ENCODE peak calls at places on chromosome 2, in ten cellular contexts. I is iris pigment epithelial cell; F is foreskin fibroblast; M is Right ventricle myocardium superior; J is Daoy; V is NCI-H226; Q is stimulated activated CD8-positive, alpha-beta memory T cell treated with anti-CD3 and anti-CD28 coated beads, Interleukin-4, amount 100 ng/mL, for 4 hours; N is putamen; Y is NCI-H2081; B is osteocyte. T is an unnamed sample.

GRCh38 chr2:148876589-148877402 is 1.8 kb downstream of the KIF5C start:
- DNase-seq in J (no peak), M (peak; percentile 47), V (no peak), Y (peak; percentile 93), N (peak; percentile 81), F (peak; percentile 9), Q (no peak), B (no peak), I (no peak), T (no peak)

GRCh38 chr2:64751286-64752260 is 97.9 kb upstream of the SERTAD2 start:
- DNase-seq in I (peak; percentile 49), M (peak; percentile 100), V (peak; percentile 55), B (peak; percentile 100), J (no peak), N (peak; percentile 77), Y (peak; percentile 100), F (peak; percentile 65), Q (no peak), T (peak; percentile 100)

GRCh38 chr2:187117483-187117882 is 268.5 kb upstream of the ZSWIM2 start:
- DNase-seq in I (no peak), Q (no peak), Y (no peak), N (no peak), V (no peak), B (no peak), F (peak; percentile 1), J (no peak), M (no peak), T (no peak)

GRCh38 chr2:30293303-30293912 is 62.1 kb downstream of the LBH start:
- DNase-seq in V (peak; percentile 99), I (peak; percentile 71), B (no peak), J (peak; percentile 99), N (no peak), Q (no peak), F (peak; percentile 50), Y (no peak), M (no peak), T (no peak)

GRCh38 chr2:232541195-232541960 is 1.9 kb downstream of the CHRNG start:
- DNase-seq in V (no peak), J (no peak), Y (no peak), N (no peak), Q (no peak), B (no peak), I (no peak), M (peak; percentile 32), F (no peak), T (no peak)

GRCh38 chr2:238228700-238229099 is 11.1 kb downstream of the HES6 start:
- DNase-seq in V (no peak), Y (no peak), N (no peak), Q (no peak), B (no peak), F (no peak), J (no peak), M (no peak), I (no peak), T (no peak)

GRCh38 chr2:59932341-59932740 is 621.1 kb downstream of the BCL11A start:
- DNase-seq in J (no peak), B (no peak), N (no peak), Q (no peak), M (no peak), V (no peak), Y (peak; percentile 27), I (no peak), F (no peak), T (no peak)

GRCh38 chr2:96470636-96471035 is 34.5 kb downstream of the NEURL3 start:
- DNase-seq in M (peak; percentile 69), J (peak; percentile 37), N (peak; percentile 14), Y (no peak), I (peak; percentile 3), B (no peak), Q (peak; percentile 27), V (no peak), F (peak; percentile 35), T (peak; percentile 89)

GRCh38 chr2:134897932-134898331 is 20.7 kb upstream of the CCNT2 start:
- DNase-seq in F (peak; percentile 24), N (no peak), B (no peak), M (no peak), Q (no peak), Y (no peak), V (no peak), I (peak; percentile 21), J (no peak), T (no peak)

GRCh38 chr2:120669971-120670370 is 65.7 kb upstream of the GLI2 start:
- DNase-seq in Y (no peak), F (no peak), J (no peak), M (no peak), V (no peak), Q (no peak), B (no peak), N (no peak), I (no peak), T (no peak)

GRCh38 chr2:212254331-212254730 is 284.3 kb downstream of the ERBB4 start:
- DNase-seq in Q (no peak), I (no peak), B (no peak), Y (peak; percentile 65), N (no peak), V (no peak), M (no peak), F (no peak), J (no peak), T (no peak)

GRCh38 chr2:171837736-171838135 is 56.3 kb downstream of the SLC25A12 start:
- DNase-seq in Y (no peak), Q (no peak), M (no peak), J (no peak), N (no peak), V (peak; percentile 29), F (peak; percentile 77), B (no peak), I (peak; percentile 89), T (no peak)

GRCh38 chr2:134549104-134549503 is 169.7 kb downstream of the TMEM163 start:
- DNase-seq in Q (no peak), J (no peak), V (peak; percentile 41), Y (no peak), F (peak; percentile 25), M (no peak), N (no peak), B (no peak), I (peak; percentile 73), T (no peak)

GRCh38 chr2:49936965-49937364 is 782.6 kb upstream of the FSHR start:
- DNase-seq in M (no peak), N (no peak), Q (no peak), F (no peak), V (no peak), J (no peak), Y (no peak), I (no peak), B (no peak), T (no peak)

GRCh38 chr2:239245872-239246701 is 154.7 kb downstream of the HDAC4 start:
- DNase-seq in B (no peak), Q (no peak), N (no peak), I (no peak), J (no peak), Y (peak; percentile 69), V (no peak), F (no peak), M (peak; percentile 56), T (no peak)

GRCh38 chr2:179579744-179580143 is 281.7 kb downstream of the ZNF385B start:
- DNase-seq in J (no peak), F (no peak), I (no peak), Y (no peak), Q (no peak), V (no peak), M (no peak), B (no peak), N (no peak), T (no peak)

GRCh38 chr2:241858206-241859016 is at the start of gene PDCD1:
- DNase-seq in Y (no peak), V (no peak), M (peak; percentile 58), J (no peak), Q (peak; percentile 73), B (no peak), F (no peak), N (no peak), I (no peak), T (peak; percentile 50)

GRCh38 chr2:224711859-224712258 is 4.3 kb downstream of the CCDC195 start:
- DNase-seq in Y (no peak), Q (no peak), F (no peak), J (no peak), M (no peak), B (no peak), I (no peak), V (no peak), N (peak; percentile 35), T (no peak)

GRCh38 chr2:152627010-152627957 is 90.0 kb downstream of the PRPF40A start:
- DNase-seq in Q (no peak), V (peak; percentile 7), I (peak; percentile 57), F (peak; percentile 67), N (peak; percentile 56), B (no peak), Y (peak; percentile 25), J (peak; percentile 5), M (no peak), T (no peak)

GRCh38 chr2:174858745-174859144 is 94.5 kb upstream of the CHRNA1 start:
- DNase-seq in B (no peak), N (no peak), I (no peak), Y (no peak), M (no peak), F (no peak), J (no peak), V (no peak), Q (no peak), T (no peak)

GRCh38 chr2:41540268-41540963 is 507.4 kb upstream of the PKDCC start:
- DNase-seq in Y (no peak), M (no peak), B (no peak), F (no peak), I (peak; percentile 5), V (no peak), Q (no peak), N (no peak), J (no peak), T (no peak)

GRCh38 chr2:10343658-10344057 is 41.0 kb downstream of the HPCAL1 start:
- DNase-seq in V (no peak), J (no peak), F (no peak), I (no peak), N (no peak), M (no peak), Y (no peak), B (no peak), Q (no peak), T (peak; percentile 27)

GRCh38 chr2:63053889-63054725 is 3.5 kb downstream of the OTX1 start:
- DNase-seq in Q (no peak), I (peak; percentile 19), F (peak; percentile 19), N (no peak), Y (no peak), B (no peak), J (no peak), V (no peak), M (no peak), T (no peak)

GRCh38 chr2:170648037-170648436 is 67.1 kb upstream of the SP5 start:
- DNase-seq in I (no peak), N (no peak), B (no peak), Q (no peak), Y (no peak), V (no peak), J (no peak), F (no peak), M (no peak), T (no peak)